ENCODE peak calls at places on chromosomes 11 and 22, in four cellular contexts. M is HepG2, Q is K562, J is H1. G is an unnamed sample.

GRCh38 chr11:66915046-66915832 is 42.9 kb downstream of the PC start:
- DNase-seq in M (no peak), Q (peak), J (no peak), G (no peak)

GRCh38 chr22:47608421-47608820 is 846.0 kb downstream of the TBC1D22A start:
- DNase-seq in M (no peak), Q (no peak), J (no peak), G (no peak)

GRCh38 chr11:65891180-65892136 is 985 bp downstream of the CCDC85B start:
- DNase-seq in M (peak), Q (peak), J (no peak), G (peak)

GRCh38 chr11:100550910-100551309 is 136.2 kb upstream of the ARHGAP42 start:
- DNase-seq in M (no peak), Q (no peak), J (no peak), G (no peak)

GRCh38 chr22:31099386-31099785 is 8.0 kb downstream of the SELENOM start:
- DNase-seq in M (no peak), Q (no peak), J (no peak), G (no peak)

GRCh38 chr22:19817561-19818263 is 37.0 kb downstream of the GNB1L start:
- DNase-seq in M (no peak), Q (no peak), J (no peak), G (no peak)

GRCh38 chr22:50209893-50210292 is 9.1 kb downstream of the SELENOO start:
- DNase-seq in M (peak), Q (peak), J (no peak), G (peak)

GRCh38 chr11:117192401-117192875 is 6.7 kb upstream of the TAGLN start:
- DNase-seq in M (no peak), Q (no peak), J (no peak), G (no peak)

GRCh38 chr22:50486561-50487289 is at the start of gene MIOX:
- DNase-seq in M (no peak), Q (peak), J (no peak), G (no peak)

GRCh38 chr11:64449381-64450167 is 90.6 kb downstream of the RPS6KA4 start:
- DNase-seq in M (peak), Q (peak), J (peak), G (peak)

GRCh38 chr11:89381094-89381493 is 110.1 kb downstream of the NOX4 start:
- DNase-seq in M (no peak), Q (no peak), J (no peak), G (peak)

GRCh38 chr11:16252373-16252772 is 104.0 kb downstream of the SOX6 start:
- DNase-seq in M (peak), Q (peak), J (no peak), G (peak)

GRCh38 chr11:102626686-102627085 is 1.6 kb upstream of the MMP20 start:
- DNase-seq in M (no peak), Q (no peak), J (no peak), G (no peak)

GRCh38 chr22:25853902-25854301 is 111.9 kb downstream of the MYO18B start:
- DNase-seq in M (peak), Q (peak), J (no peak), G (peak)

GRCh38 chr11:20049231-20049630 is 111.0 kb downstream of the DBX1 start:
- DNase-seq in M (no peak), Q (no peak), J (no peak), G (no peak)

GRCh38 chr11:118998822-118999221 is 884 bp downstream of the CENATAC start:
- DNase-seq in M (peak), Q (peak), J (no peak), G (peak)

GRCh38 chr11:120929090-120929489 is 94.8 kb upstream of the TBCEL start:
- DNase-seq in M (no peak), Q (no peak), J (no peak), G (no peak)

GRCh38 chr11:120932305-120932905 is 91.5 kb upstream of the TBCEL start:
- DNase-seq in M (no peak), Q (no peak), J (no peak), G (no peak)

GRCh38 chr11:120928506-120929062 is 95.3 kb upstream of the TBCEL start:
- DNase-seq in M (no peak), Q (no peak), J (no peak), G (no peak)

GRCh38 chr11:120931057-120931779 is 92.7 kb upstream of the TBCEL start:
- DNase-seq in M (peak), Q (no peak), J (no peak), G (no peak)

DNA sequence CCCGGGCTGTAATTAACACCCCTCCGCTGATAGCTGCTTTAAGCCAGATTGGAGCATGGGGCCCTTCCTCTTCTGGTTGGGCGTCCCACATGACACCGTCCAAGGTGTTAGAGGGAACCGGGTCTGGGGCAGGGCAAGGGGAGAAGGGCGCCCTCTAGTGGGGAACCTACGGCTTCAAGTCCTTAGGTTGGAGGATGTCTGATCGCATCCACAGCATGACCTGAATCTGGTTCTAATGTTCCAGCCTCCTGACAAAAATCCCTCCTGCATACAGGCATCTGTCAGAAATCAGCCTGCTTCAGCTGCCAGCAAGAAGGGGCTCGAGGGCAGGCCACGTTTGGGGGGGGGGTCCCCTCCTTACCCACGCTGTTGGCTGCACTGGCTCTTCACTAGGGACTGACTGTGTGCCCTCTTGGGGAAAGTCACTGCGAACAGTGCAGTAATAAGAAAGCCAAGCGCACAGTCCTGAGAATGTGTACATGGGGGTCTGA is 94.2 kb upstream of the TBCEL start:
- DNase-seq in M (peak), Q (peak), J (peak), G (peak)
- TF ChIP-seq PHF8 in M (no peak), Q (no peak), J (no peak), G (no peak)

GRCh38 chr11:58494096-58494495 is 13.8 kb downstream of the OR5B21 start:
- DNase-seq in M (no peak), Q (no peak), J (no peak), G (no peak)
- TF ChIP-seq PHF8 in M (no peak), Q (no peak), J (no peak), G (no peak)

GRCh38 chr11:111655924-111656323 is 53.7 kb downstream of the SIK2 start:
- DNase-seq in M (no peak), Q (no peak), J (no peak), G (no peak)

GRCh38 chr11:111654611-111655010 is 52.4 kb downstream of the SIK2 start:
- DNase-seq in M (no peak), Q (no peak), J (no peak), G (no peak)

GRCh38 chr11:111652184-111652583 is 49.9 kb downstream of the SIK2 start:
- DNase-seq in M (no peak), Q (no peak), J (no peak), G (no peak)
- TF ChIP-seq PHF8 in M (no peak), Q (no peak), J (no peak), G (no peak)

DNA sequence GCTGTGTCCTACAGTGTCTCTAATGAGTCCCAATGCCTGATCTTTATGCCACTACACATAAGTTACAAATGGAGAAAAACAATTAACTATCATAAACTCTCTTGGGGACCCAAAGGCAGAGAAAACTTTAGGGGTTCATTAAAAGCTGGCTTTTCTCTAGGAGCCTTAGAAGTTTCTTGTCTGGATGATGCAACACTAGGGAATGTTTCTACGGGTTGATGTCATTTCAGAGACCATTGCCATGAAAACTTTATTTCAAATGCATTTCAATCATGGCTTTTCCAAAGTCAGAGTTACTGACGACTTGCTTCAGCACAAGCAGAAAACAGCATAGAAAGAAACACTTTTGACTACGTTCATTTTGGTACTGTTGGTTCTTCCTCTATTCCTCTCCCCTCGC is 8.5 kb upstream of the OR8B12 start:
- DNase-seq in M (no peak), Q (no peak), J (no peak), G (no peak)
- TF ChIP-seq PHF8 in M (no peak), Q (no peak), J (no peak), G (no peak)

GRCh38 chr11:108370315-108370714 is 97.0 kb downstream of the C11orf65 start:
- DNase-seq in M (no peak), Q (no peak), J (no peak), G (no peak)

GRCh38 chr11:108370990-108371389 is 96.3 kb downstream of the C11orf65 start:
- DNase-seq in M (no peak), Q (no peak), J (no peak), G (no peak)

GRCh38 chr11:108364159-108364558 is 103.2 kb downstream of the C11orf65 start:
- DNase-seq in M (no peak), Q (no peak), J (no peak), G (no peak)

GRCh38 chr11:108368134-108368533 is 99.2 kb downstream of the C11orf65 start:
- DNase-seq in M (no peak), Q (no peak), J (no peak), G (no peak)

GRCh38 chr11:108369064-108369463 is 98.3 kb downstream of the C11orf65 start:
- DNase-seq in M (no peak), Q (no peak), J (no peak), G (no peak)
- TF ChIP-seq PHF8 in M (no peak), Q (no peak), J (no peak), G (no peak)

DNA sequence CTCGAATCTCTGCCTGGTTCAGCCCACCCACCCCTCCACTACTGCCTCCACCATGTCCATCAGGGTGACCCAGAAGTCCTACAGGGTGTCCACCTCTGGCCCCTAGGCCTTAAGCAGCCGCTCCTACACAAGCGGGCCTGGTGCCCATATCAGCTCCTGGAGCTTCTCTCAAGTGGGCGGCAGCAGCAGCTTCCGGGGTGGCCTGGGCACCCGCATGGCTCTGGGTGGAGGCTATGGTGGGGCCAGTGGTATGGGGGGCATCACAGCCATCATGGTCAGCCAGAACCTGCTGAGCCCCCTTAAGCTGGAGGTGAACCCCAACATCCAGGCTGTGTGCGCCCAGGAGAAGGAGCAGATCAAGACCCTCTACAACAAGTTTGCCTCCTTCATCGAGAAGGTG is 3.0 kb upstream of the SCUBE2 start:
- DNase-seq in M (no peak), Q (no peak), J (no peak), G (no peak)
- TF ChIP-seq PHF8 in M (no peak), Q (no peak), J (no peak), G (no peak)

GRCh38 chr11:79045811-79046304 is 395.0 kb downstream of the TENM4 start:
- DNase-seq in M (no peak), Q (no peak), J (no peak), G (no peak)
- TF ChIP-seq PHF8 in M (no peak), Q (no peak), J (no peak), G (no peak)